ENCODE peak calls at places on chromosomes 5 and 9, in ten cellular contexts. P is left ventricle myocardium inferior; W is GM13977; Z is endothelial cell; Y is colonic mucosa; Q is fibroblast of pulmonary artery; J is kidney epithelial cell; O is body of pancreas; G is cardiac muscle cell; C is CD8-positive, alpha-beta T cell. A is an unnamed sample.

GRCh38 chr5:37703841-37704241 is 136.0 kb downstream of the GDNF start:
- DNase-seq in P (no peak), W (no peak), Z (no peak), Y (no peak), Q (no peak), J (no peak), O (no peak), G (no peak), C (no peak), A (no peak)

GRCh38 chr5:125198270-125198974 is 452.0 kb upstream of the ZNF608 start:
- DNase-seq in P (peak; percentile 74), W (no peak), Z (peak; percentile 20), Y (peak; percentile 75), Q (peak; percentile 83), J (no peak), O (peak; percentile 75), G (peak; percentile 88), C (no peak), A (peak; percentile 42)

GRCh38 chr5:134184155-134185135 is 7.7 kb upstream of the SKP1 start:
- DNase-seq in P (peak; percentile 50), W (peak; percentile 79), Z (peak; percentile 82), Y (peak; percentile 76), Q (peak; percentile 75), J (peak; percentile 39), O (peak; percentile 71), G (peak; percentile 70), C (peak; percentile 65), A (peak; percentile 87)

GRCh38 chr9:89116064-89116817 is 62.4 kb downstream of the SHC3 start:
- DNase-seq in P (no peak), W (no peak), Z (no peak), Y (no peak), Q (peak; percentile 86), J (no peak), O (no peak), G (peak; percentile 82), C (no peak), A (no peak)

GRCh38 chr5:53917095-53917494 is 356.7 kb downstream of the NDUFS4 start:
- DNase-seq in P (no peak), W (no peak), Z (no peak), Y (no peak), Q (peak; percentile 37), J (no peak), O (no peak), G (peak; percentile 47), C (no peak), A (no peak)

GRCh38 chr5:60163762-60164161 is 270.2 kb upstream of the PDE4D start:
- DNase-seq in P (no peak), W (no peak), Z (no peak), Y (no peak), Q (no peak), J (no peak), O (no peak), G (no peak), C (no peak), A (no peak)

GRCh38 chr5:17277907-17278306 is 60.5 kb downstream of the BASP1 start:
- DNase-seq in P (no peak), W (peak; percentile 53), Z (no peak), Y (no peak), Q (no peak), J (no peak), O (no peak), G (no peak), C (no peak), A (no peak)

GRCh38 chr5:177343777-177344176 is 7.7 kb downstream of the LMAN2 start:
- DNase-seq in P (no peak), W (no peak), Z (no peak), Y (no peak), Q (no peak), J (no peak), O (no peak), G (no peak), C (no peak), A (no peak)

GRCh38 chr5:55920784-55921183 is 69.6 kb downstream of the IL31RA start:
- DNase-seq in P (no peak), W (peak; percentile 4), Z (no peak), Y (peak; percentile 5), Q (peak; percentile 35), J (no peak), O (no peak), G (no peak), C (no peak), A (peak; percentile 29)
- TF ChIP-seq CTCF in P (no peak), W (no peak), Z (no peak), Y (no peak), Q (peak; percentile 46), J (peak; percentile 58), O (peak; percentile 9), G (peak; percentile 44), C (no peak), A (peak; percentile 39)

DNA sequence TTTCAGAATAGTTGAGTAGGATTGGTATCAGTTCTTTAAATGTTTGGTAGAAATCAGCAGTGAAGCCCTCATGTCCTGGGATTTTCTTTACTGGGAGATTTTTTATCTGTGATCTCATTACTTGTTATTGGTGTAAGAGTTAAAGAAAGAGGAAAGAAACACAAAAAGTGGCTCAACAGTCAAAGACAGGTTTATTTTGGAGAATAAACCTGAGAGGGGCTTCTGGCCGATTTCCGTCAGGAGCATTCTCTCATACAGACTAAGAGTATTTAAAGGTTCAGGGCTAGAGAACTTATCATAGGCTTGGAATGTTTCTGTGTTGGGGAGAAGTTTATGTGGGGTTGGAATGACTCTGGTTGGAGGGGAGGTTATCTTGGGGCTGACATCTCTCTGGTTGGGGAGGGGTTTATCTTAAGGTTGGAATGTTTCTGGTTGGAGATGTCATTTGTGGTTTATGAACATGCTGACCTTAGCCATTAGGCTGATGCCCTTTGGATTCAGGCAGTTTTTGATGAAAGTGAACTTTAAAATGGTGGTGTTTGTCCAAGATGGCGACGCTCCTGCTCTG is 62.5 kb downstream of the CFAP95 start:
- DNase-seq in P (no peak), W (no peak), Z (no peak), Y (no peak), Q (no peak), J (no peak), O (no peak), G (no peak), C (no peak), A (no peak)
- TF ChIP-seq CTCF in P (no peak), W (no peak), Z (no peak), Y (no peak), Q (no peak), J (no peak), O (no peak), G (no peak), C (no peak), A (no peak)

GRCh38 chr9:121059998-121060636 is 10.0 kb upstream of the C5 start:
- DNase-seq in P (no peak), W (peak; percentile 43), Z (peak; percentile 51), Y (peak; percentile 30), Q (peak; percentile 82), J (peak; percentile 14), O (peak; percentile 69), G (peak; percentile 81), C (peak; percentile 5), A (peak; percentile 40)
- TF ChIP-seq CTCF in P (peak; percentile 83), W (peak; percentile 67), Z (peak; percentile 76), Y (peak; percentile 65), Q (peak; percentile 77), J (peak; percentile 69), O (peak; percentile 69), G (peak; percentile 72), C (peak; percentile 73), A (peak; percentile 47)

DNA sequence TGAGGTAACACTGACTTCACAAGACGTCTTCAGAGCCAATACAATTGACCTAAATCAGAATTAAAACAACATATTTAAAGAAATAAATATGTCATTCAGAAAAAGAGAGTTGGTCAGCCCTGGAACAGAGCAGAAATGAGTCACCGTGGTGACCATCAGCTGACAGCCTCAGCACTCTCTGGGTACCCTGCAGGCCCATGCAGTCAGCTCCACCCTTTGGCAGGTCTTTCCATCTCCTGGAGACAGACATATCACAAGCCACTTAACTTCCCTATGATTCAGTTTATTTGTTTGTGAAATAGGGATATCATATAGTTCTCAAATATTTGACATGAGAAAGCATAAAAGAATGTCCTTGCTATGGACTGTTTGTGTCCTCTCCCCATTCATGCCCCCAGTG is 151.6 kb upstream of the MEF2C start:
- DNase-seq in P (no peak), W (no peak), Z (no peak), Y (no peak), Q (no peak), J (no peak), O (no peak), G (no peak), C (no peak), A (peak; percentile 42)
- TF ChIP-seq CTCF in P (no peak), W (peak; percentile 0), Z (no peak), Y (no peak), Q (no peak), J (no peak), O (no peak), G (no peak), C (no peak), A (no peak)

GRCh38 chr9:33076360-33077004 is at the start of gene SMU1:
- DNase-seq in P (peak; percentile 97), W (peak; percentile 97), Z (peak; percentile 91), Y (peak; percentile 97), Q (peak; percentile 98), J (peak; percentile 83), O (peak; percentile 98), G (peak; percentile 98), C (peak; percentile 89), A (peak; percentile 91)

GRCh38 chr9:33080534-33080933 is 4.1 kb upstream of the SMU1 start:
- DNase-seq in P (no peak), W (no peak), Z (no peak), Y (no peak), Q (no peak), J (no peak), O (no peak), G (no peak), C (no peak), A (no peak)

GRCh38 chr9:33082538-33083326 is 6.3 kb upstream of the SMU1 start:
- DNase-seq in P (no peak), W (no peak), Z (no peak), Y (no peak), Q (no peak), J (no peak), O (no peak), G (no peak), C (no peak), A (no peak)

GRCh38 chr9:33081128-33081851 is 4.8 kb upstream of the SMU1 start:
- DNase-seq in P (peak; percentile 28), W (peak; percentile 78), Z (peak; percentile 71), Y (peak; percentile 74), Q (peak; percentile 95), J (peak; percentile 61), O (peak; percentile 83), G (peak; percentile 93), C (peak; percentile 41), A (peak; percentile 36)

GRCh38 chr9:33082135-33082534 is 5.7 kb upstream of the SMU1 start:
- DNase-seq in P (no peak), W (no peak), Z (no peak), Y (no peak), Q (no peak), J (no peak), O (no peak), G (no peak), C (no peak), A (no peak)
- TF ChIP-seq CTCF in P (no peak), W (no peak), Z (no peak), Y (no peak), Q (no peak), J (no peak), O (no peak), G (no peak), C (no peak), A (no peak)